ENCODE peak calls at places on chromosomes 16 and 17, in four cellular contexts. F is HepG2, V is K562, W is H1. R is an unnamed sample.

GRCh38 chr16:13036600-13036999 is 135.2 kb downstream of the SHISA9 start:
- DNase-seq in F (peak; percentile 43), W (peak; percentile 81), V (peak; percentile 37), R (no peak)

GRCh38 chr17:57092171-57092570 is 7.1 kb downstream of the AKAP1 start:
- DNase-seq in W (no peak), V (no peak), F (no peak), R (no peak)

GRCh38 chr17:17241656-17242055 is 4.7 kb upstream of the FLCN start:
- DNase-seq in W (no peak), V (no peak), F (no peak), R (no peak)

GRCh38 chr17:73342057-73342522 is 30.3 kb upstream of the CDC42EP4 start:
- DNase-seq in W (peak; percentile 78), F (no peak), V (no peak), R (no peak)

GRCh38 chr16:82506734-82507133 is 120.0 kb upstream of the CDH13 start:
- DNase-seq in F (no peak), W (no peak), V (no peak), R (no peak)

GRCh38 chr16:58129097-58129936 is at the start of gene CFAP20:
- DNase-seq in W (peak; percentile 95), V (peak; percentile 96), F (peak; percentile 100), R (peak; percentile 74)

GRCh38 chr17:74922694-74923537 is at the start of gene USH1G:
- DNase-seq in W (peak; percentile 69), V (peak; percentile 91), F (no peak), R (peak; percentile 72)

GRCh38 chr16:29978564-29979270 is 5.0 kb downstream of the TAOK2 start:
- DNase-seq in V (no peak), W (no peak), F (no peak), R (no peak)

GRCh38 chr17:9484789-9485188 is 90.8 kb downstream of the STX8 start:
- DNase-seq in V (no peak), W (no peak), F (no peak), R (no peak)

GRCh38 chr17:3913531-3914318 is 2.5 kb downstream of the P2RX1 start:
- DNase-seq in W (peak; percentile 95), F (peak; percentile 51), V (peak; percentile 65), R (peak; percentile 85)

GRCh38 chr17:42458497-42459255 is at the start of gene ATP6V0A1:
- DNase-seq in V (peak; percentile 97), F (peak; percentile 84), W (peak; percentile 96), R (peak; percentile 77)

GRCh38 chr17:58263773-58264172 is 17.0 kb downstream of the MPO start:
- DNase-seq in F (no peak), W (peak; percentile 11), V (no peak), R (no peak)

GRCh38 chr17:1005361-1005946 is 8.5 kb downstream of the TIMM22 start:
- DNase-seq in F (no peak), V (no peak), W (no peak), R (no peak)

GRCh38 chr17:40450175-40450574 is 6.9 kb downstream of the IGFBP4 start:
- DNase-seq in W (peak; percentile 81), V (peak; percentile 77), F (peak; percentile 54), R (no peak)

GRCh38 chr16:4766875-4767628 is at the start of gene ZNF500:
- DNase-seq in F (peak; percentile 93), W (peak; percentile 100), V (peak; percentile 95), R (peak; percentile 94)

GRCh38 chr16:79651363-79651762 is 50.8 kb upstream of the MAF start:
- DNase-seq in F (no peak), W (no peak), V (no peak), R (no peak)

GRCh38 chr16:9103546-9103945 is 12.1 kb downstream of the HAPSTR1 start:
- DNase-seq in W (no peak), F (no peak), V (no peak), R (no peak)

GRCh38 chr16:15715221-15715620 is 65.2 kb downstream of the NDE1 start:
- DNase-seq in W (no peak), F (no peak), V (no peak), R (no peak)

GRCh38 chr17:27475070-27475673 is 18.9 kb downstream of the KSR1 start:
- DNase-seq in F (no peak), V (no peak), W (no peak), R (no peak)

GRCh38 chr17:76528528-76529223 is 8.8 kb downstream of the CYGB start:
- DNase-seq in W (no peak), F (no peak), V (peak; percentile 89), R (no peak)

GRCh38 chr17:83080641-83081560 is 1.5 kb downstream of the METRNL start:
- DNase-seq in W (no peak), F (no peak), V (peak; percentile 84), R (peak; percentile 77)

GRCh38 chr16:11100239-11100750 is 155.7 kb downstream of the SOCS1 start:
- DNase-seq in V (peak; percentile 77), W (peak; percentile 60), F (no peak), R (no peak)

GRCh38 chr16:86784267-86784626 is 205.9 kb downstream of the FOXL1 start:
- DNase-seq in F (no peak), W (no peak), V (no peak), R (no peak)

GRCh38 chr17:35289222-35289621 is 46.4 kb downstream of the SLFN5 start:
- DNase-seq in W (no peak), F (no peak), V (no peak), R (no peak)

GRCh38 chr16:82867425-82867824 is 240.7 kb downstream of the CDH13 start:
- DNase-seq in F (no peak), W (no peak), V (no peak), R (no peak)

GRCh38 chr17:15108992-15109391 is 156.1 kb downstream of the PMP22 start:
- DNase-seq in F (no peak), W (no peak), V (no peak), R (no peak)

GRCh38 chr16:80997139-80997798 is 9.4 kb downstream of the CMC2 start:
- DNase-seq in F (peak; percentile 83), W (no peak), V (no peak), R (no peak)

GRCh38 chr17:1315891-1316403 is 36.5 kb downstream of the TRARG1 start:
- DNase-seq in W (no peak), V (no peak), F (no peak), R (no peak)

GRCh38 chr17:17691468-17692263 is 10.4 kb downstream of the RAI1 start:
- DNase-seq in F (no peak), W (no peak), V (no peak), R (no peak)

GRCh38 chr17:80002690-80003490 is 32.8 kb downstream of the TBC1D16 start:
- DNase-seq in F (no peak), W (no peak), V (no peak), R (no peak)

GRCh38 chr16:11801481-11802021 is 4.5 kb upstream of the ZC3H7A start:
- DNase-seq in F (no peak), W (no peak), V (no peak), R (no peak)

GRCh38 chr16:27337024-27337423 is 23.2 kb downstream of the IL4R start:
- DNase-seq in V (no peak), W (no peak), F (no peak), R (no peak)

GRCh38 chr16:65315004-65315398 is 193.1 kb upstream of the CDH11 start:
- DNase-seq in F (no peak), W (no peak), V (no peak), R (no peak)

GRCh38 chr17:71649986-71650385 is 470.8 kb upstream of the SOX9 start:
- DNase-seq in W (no peak), F (no peak), V (no peak), R (no peak)

GRCh38 chr16:3857189-3858013 is 23.1 kb downstream of the CREBBP start:
- DNase-seq in F (peak; percentile 89), V (no peak), W (no peak), R (no peak)

GRCh38 chr17:37368577-37368976 is 7.2 kb upstream of the C17orf78 start:
- DNase-seq in F (no peak), W (no peak), V (no peak), R (no peak)

GRCh38 chr16:7013990-7014389 is 318.7 kb upstream of the RBFOX1 start:
- DNase-seq in F (peak; percentile 40), V (no peak), W (no peak), R (no peak)

GRCh38 chr17:49913226-49914095 is 55.5 kb upstream of the DLX4 start:
- DNase-seq in V (peak; percentile 71), W (no peak), F (no peak), R (no peak)
- TF ChIP-seq TAF1 in V (no peak), W (no peak), F (no peak), R (no peak)

DNA sequence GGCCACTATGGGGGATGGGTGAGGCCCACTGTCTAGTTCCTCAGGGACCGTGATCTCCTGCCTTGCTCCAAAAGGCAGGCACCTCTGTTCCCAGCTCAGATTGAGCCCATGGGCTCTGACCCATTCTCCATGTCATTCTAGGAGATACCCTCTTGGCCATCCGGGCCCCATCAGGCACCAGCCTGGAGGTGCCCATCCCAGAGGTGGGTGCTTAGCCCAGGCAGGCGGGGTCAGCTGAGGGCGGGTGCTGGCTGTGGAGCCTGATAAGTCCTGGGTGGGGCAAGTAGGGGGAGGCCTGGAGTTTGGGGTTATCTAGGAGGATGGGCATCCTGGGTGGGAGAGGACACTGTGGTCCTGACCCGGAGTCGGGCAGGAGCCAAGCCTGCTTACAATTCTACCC is 2.3 kb downstream of the E2F4 start:
- DNase-seq in F (no peak), V (no peak), W (no peak), R (no peak)
- TF ChIP-seq TAF1 in F (no peak), V (no peak), W (no peak), R (no peak)

DNA sequence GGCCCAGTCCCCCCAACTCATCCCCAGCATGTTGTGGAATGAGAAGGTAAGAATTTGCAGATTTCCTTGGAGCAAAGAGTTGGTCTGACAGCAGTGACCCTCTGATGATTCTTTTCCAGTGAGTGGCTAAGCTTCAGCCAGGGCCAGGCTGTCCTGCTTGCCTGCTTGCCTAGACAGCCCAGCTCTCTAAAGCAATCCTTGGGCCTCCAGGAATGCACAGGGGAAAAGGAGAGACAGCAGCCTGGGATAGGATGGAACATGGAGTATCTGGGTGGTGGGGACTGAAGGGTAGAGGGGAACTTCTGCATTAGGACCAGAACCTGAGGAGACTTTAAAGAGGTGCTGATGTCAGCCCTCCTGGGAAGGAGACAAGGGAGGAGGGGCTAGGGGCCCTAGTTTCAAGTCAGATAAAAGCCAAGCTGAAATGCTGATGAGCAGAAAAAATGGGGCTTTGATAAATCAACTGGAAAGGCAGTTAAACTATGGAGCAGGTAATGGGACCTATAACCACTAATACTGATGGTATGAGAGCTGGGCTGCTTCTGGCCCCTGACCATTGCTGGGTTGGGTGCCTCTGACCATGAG is 1.8 kb downstream of the HOXB7 start:
- DNase-seq in V (no peak), F (no peak), W (no peak), R (no peak)
- TF ChIP-seq TAF1 in V (no peak), F (no peak), W (no peak), R (no peak)

GRCh38 chr16:19583665-19584300 is 28.3 kb downstream of the VPS35L start:
- DNase-seq in V (peak; percentile 62), F (peak; percentile 77), W (no peak), R (no peak)
- TF ChIP-seq TAF1 in V (no peak), F (no peak), W (no peak), R (no peak)

DNA sequence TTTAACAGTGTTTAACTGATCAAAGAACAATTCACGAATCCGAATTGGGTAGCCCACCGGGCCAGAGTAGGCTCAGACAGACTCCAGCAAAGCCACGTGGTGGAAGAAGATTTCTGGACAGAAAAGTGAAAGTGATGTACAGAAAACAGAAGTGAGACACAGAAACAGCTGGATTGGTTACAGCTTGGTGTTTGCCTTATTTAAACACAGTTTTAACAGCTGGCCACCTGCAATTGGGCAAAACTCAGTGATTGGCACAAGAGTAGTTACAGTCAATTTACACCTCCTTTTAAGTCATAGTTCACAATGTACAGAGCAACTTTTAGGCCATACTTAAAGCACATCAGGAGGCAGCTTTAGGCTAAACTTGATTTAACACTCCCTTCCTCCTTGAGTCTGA is 188.8 kb downstream of the DNAH9 start:
- DNase-seq in V (no peak), W (no peak), F (no peak), R (no peak)
- TF ChIP-seq TAF1 in V (no peak), W (no peak), F (no peak), R (no peak)